ENCODE peak calls at places on chromosomes 13 and 19, in four cellular contexts. Z is right lobe of liver, U is epithelial cell of esophagus, N is AG10803. O is an unnamed sample.

GRCh38 chr19:46975918-46976782 is 43.5 kb upstream of the NPAS1 start:
- DNase-seq in Z (peak), U (peak), N (peak), O (no peak)

GRCh38 chr19:917323-918151 is at the start of gene KISS1R:
- DNase-seq in Z (no peak), U (peak), N (no peak), O (peak)

GRCh38 chr13:89748716-89749115 is 1598.8 kb upstream of the MIR17HG start:
- DNase-seq in Z (no peak), U (peak), N (no peak), O (no peak)

GRCh38 chr19:5645409-5645808 is 22.5 kb downstream of the SAFB start:
- DNase-seq in Z (no peak), U (no peak), N (no peak), O (no peak)

GRCh38 chr19:6753178-6754031 is 13.8 kb downstream of the SH2D3A start:
- DNase-seq in Z (peak), U (peak), N (peak), O (peak)

GRCh38 chr19:55146648-55147218 is 2.3 kb downstream of the TNNT1 start:
- DNase-seq in Z (no peak), U (peak), N (no peak), O (no peak)

GRCh38 chr13:95154441-95154886 is 146.8 kb downstream of the ABCC4 start:
- DNase-seq in Z (no peak), U (peak), N (peak), O (no peak)

GRCh38 chr19:35120492-35120891 is 4.9 kb downstream of the FXYD3 start:
- DNase-seq in Z (no peak), U (peak), N (peak), O (no peak)

GRCh38 chr13:98157188-98157587 is 14.3 kb downstream of the FARP1 start:
- DNase-seq in Z (no peak), U (no peak), N (no peak), O (no peak)

GRCh38 chr19:29653398-29653797 is 11.9 kb upstream of the PLEKHF1 start:
- DNase-seq in Z (no peak), U (no peak), N (no peak), O (no peak)

GRCh38 chr13:47841131-47841530 is 159.9 kb downstream of the SUCLA2 start:
- DNase-seq in Z (no peak), U (no peak), N (no peak), O (no peak)

GRCh38 chr19:1015782-1016646 is 4.9 kb downstream of the TMEM259 start:
- DNase-seq in Z (no peak), U (no peak), N (no peak), O (no peak)

GRCh38 chr13:73658639-73659038 is 475.6 kb downstream of the KLF12 start:
- DNase-seq in Z (no peak), U (no peak), N (no peak), O (no peak)

GRCh38 chr13:73661687-73662425 is 472.3 kb downstream of the KLF12 start:
- DNase-seq in Z (no peak), U (no peak), N (no peak), O (no peak)

GRCh38 chr13:73661066-73661465 is 473.1 kb downstream of the KLF12 start:
- DNase-seq in Z (no peak), U (no peak), N (no peak), O (no peak)

GRCh38 chr13:73665279-73665678 is 468.9 kb downstream of the KLF12 start:
- DNase-seq in Z (no peak), U (no peak), N (no peak), O (no peak)

GRCh38 chr13:73662833-73663232 is 471.4 kb downstream of the KLF12 start:
- DNase-seq in Z (no peak), U (no peak), N (no peak), O (no peak)
- TF ChIP-seq CTCF in Z (no peak), U (no peak), N (no peak), O (no peak)

DNA sequence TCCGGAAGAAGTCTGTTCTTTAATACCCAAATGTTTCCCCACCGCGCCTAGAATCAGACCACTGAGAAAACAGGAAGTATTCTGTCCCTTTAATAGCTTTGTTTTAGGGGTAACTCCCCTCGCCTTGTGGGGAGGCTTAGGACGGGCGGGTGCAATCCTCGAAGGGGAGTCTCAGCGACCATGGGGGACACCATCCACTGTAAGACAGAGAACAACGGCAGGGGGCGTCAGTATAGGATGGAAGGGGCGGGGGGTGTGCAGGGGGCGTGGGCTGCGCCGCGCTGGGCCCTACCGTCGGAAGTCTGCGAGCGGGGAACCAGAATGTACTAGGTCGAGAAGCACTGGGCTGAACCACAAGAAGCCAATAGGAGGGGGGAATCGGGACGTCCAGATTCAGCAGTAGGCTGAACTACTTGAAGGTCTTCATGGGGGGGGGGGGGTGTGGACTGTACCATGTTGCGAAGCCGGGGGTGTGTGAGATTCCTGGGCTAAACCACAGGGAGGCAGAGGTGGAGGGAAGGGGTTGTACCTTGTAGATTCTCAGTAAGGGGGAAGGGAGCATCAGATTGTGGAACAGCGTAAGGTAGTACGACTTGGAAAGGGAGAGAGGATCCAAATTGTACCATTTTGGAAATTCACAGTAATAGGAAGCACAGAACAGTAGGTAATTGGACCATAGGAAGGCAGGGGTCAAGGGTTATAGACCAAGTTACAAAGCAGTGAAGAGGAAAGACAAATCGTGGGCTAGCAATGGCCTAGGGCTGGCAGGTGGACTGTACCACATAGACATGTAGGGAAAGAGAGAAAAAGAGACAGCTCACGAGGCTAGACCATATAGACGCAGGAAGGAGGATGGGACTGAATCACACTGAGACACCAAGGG is 1.0 kb upstream of the DBP start:
- DNase-seq in Z (peak), U (peak), N (peak), O (peak)
- TF ChIP-seq CTCF in Z (no peak), U (peak), N (peak), O (no peak)

GRCh38 chr19:39415111-39416046 is 2.9 kb downstream of the PLEKHG2 start:
- DNase-seq in Z (no peak), U (no peak), N (no peak), O (no peak)

GRCh38 chr19:39412100-39412866 is at the start of gene PLEKHG2:
- DNase-seq in Z (peak), U (peak), N (peak), O (peak)

GRCh38 chr19:39413269-39413902 is 917 bp downstream of the PLEKHG2 start:
- DNase-seq in Z (peak), U (no peak), N (peak), O (peak)

GRCh38 chr19:39412867-39413268 is 399 bp downstream of the PLEKHG2 start:
- DNase-seq in Z (no peak), U (no peak), N (no peak), O (no peak)

DNA sequence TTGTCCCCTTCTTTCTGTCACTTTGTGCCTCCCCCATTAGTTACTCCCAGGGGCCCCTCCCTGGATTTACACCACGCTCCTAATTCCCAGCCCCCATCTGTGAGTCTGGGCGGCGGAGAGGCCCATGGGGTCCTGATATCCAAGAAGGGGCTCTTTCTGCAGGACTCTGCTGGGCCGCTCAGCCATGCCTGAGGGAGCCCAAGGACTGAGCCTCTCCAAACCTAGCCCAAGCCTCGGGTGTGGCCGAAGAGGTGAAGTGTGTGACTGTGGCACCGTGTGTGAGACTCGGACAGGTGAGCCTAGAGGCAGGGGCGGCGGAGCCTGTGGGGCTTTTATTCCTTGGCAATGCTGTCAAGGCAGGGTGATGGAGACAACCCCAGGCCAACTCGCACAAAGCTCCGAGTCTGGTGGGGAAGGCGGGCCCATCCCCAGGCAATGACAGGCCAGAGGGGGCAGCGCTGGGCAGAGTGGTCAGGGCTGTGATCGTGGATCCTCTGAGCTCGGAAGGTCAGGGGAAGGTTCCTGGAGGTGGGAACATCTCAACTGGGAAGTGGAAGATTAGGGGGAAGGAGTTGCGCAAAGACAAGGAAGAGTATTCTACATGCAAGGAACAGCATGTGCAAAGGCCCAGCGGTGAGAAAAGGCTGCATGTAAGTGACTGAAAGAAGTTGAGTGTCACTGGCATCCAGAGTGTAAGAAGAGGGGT is 1.6 kb downstream of the PLEKHG2 start:
- DNase-seq in Z (peak), U (no peak), N (peak), O (no peak)
- TF ChIP-seq CTCF in Z (no peak), U (no peak), N (peak), O (no peak)

GRCh38 chr19:37991841-37992248 is 84.8 kb downstream of the SIPA1L3 start:
- DNase-seq in Z (no peak), U (peak), N (no peak), O (no peak)

GRCh38 chr19:37989855-37990254 is 82.8 kb downstream of the SIPA1L3 start:
- DNase-seq in Z (no peak), U (no peak), N (no peak), O (no peak)

GRCh38 chr19:37991176-37991835 is 84.3 kb downstream of the SIPA1L3 start:
- DNase-seq in Z (no peak), U (no peak), N (no peak), O (no peak)

GRCh38 chr19:37988758-37989635 is 82.0 kb downstream of the SIPA1L3 start:
- DNase-seq in Z (peak), U (no peak), N (no peak), O (peak)

GRCh38 chr19:37990362-37990761 is 83.4 kb downstream of the SIPA1L3 start:
- DNase-seq in Z (no peak), U (peak), N (no peak), O (no peak)
- TF ChIP-seq CTCF in Z (no peak), U (peak), N (no peak), O (no peak)

O was measured in activated CD8-positive, alpha-beta T cell treated with anti-CD3 and anti-CD28 coated beads for 36 hours.